ENCODE peak calls at places on chromosome 15, in four cellular contexts. X is endothelial cell of umbilical vein, V is caudate nucleus, O is brain microvascular endothelial cell. G is an unnamed sample.

GRCh38 chr15:71112429-71112828 is 2.8 kb upstream of the THSD4 start:
- DNase-seq in X (no peak), V (no peak), O (peak), G (no peak)

GRCh38 chr15:85727068-85727467 is 67.7 kb downstream of the KLHL25 start:
- DNase-seq in X (no peak), V (no peak), O (no peak), G (no peak)

GRCh38 chr15:89171136-89172072 is 50.0 kb downstream of the RLBP1 start:
- DNase-seq in X (peak), V (peak), O (peak), G (no peak)

GRCh38 chr15:90360746-90361145 is 8.7 kb downstream of the ZNF774 start:
- DNase-seq in X (no peak), V (no peak), O (no peak), G (no peak)

GRCh38 chr15:78969687-78970349 is 25.0 kb upstream of the CTSH start:
- DNase-seq in X (no peak), V (no peak), O (peak), G (no peak)

GRCh38 chr15:42273900-42274692 is 863 bp upstream of the TMEM87A start:
- DNase-seq in X (peak), V (peak), O (peak), G (peak)

GRCh38 chr15:88756926-88757325 is 46.3 kb upstream of the ACAN start:
- DNase-seq in X (no peak), V (no peak), O (no peak), G (no peak)

GRCh38 chr15:46703871-46704637 is 1013.3 kb upstream of the SEMA6D start:
- DNase-seq in X (no peak), V (no peak), O (no peak), G (no peak)

GRCh38 chr15:40899536-40900207 is 5.4 kb downstream of the VPS18 start:
- DNase-seq in X (no peak), V (no peak), O (no peak), G (no peak)

GRCh38 chr15:73631915-73632669 is 1.1 kb downstream of the NPTN start:
- DNase-seq in X (peak), V (peak), O (no peak), G (no peak)

GRCh38 chr15:68849477-68849876 is 28.8 kb upstream of the ANP32A start:
- DNase-seq in X (no peak), V (no peak), O (no peak), G (no peak)

GRCh38 chr15:69359724-69360123 is 54.4 kb upstream of the KIF23 start:
- DNase-seq in X (no peak), V (no peak), O (no peak), G (no peak)

GRCh38 chr15:69253156-69253555 is 45.6 kb upstream of the PAQR5 start:
- DNase-seq in X (peak), V (peak), O (peak), G (no peak)

GRCh38 chr15:79872358-79873017 is 24.3 kb downstream of the MTHFS start:
- DNase-seq in X (no peak), V (no peak), O (peak), G (no peak)

GRCh38 chr15:28909958-28910500 is 24.3 kb downstream of the APBA2 start:
- DNase-seq in X (no peak), V (no peak), O (no peak), G (no peak)

GRCh38 chr15:50262533-50262932 is 3.0 kb downstream of the HDC start:
- DNase-seq in X (no peak), V (no peak), O (no peak), G (no peak)

GRCh38 chr15:75712668-75713337 is at the start of gene CSPG4:
- DNase-seq in X (no peak), V (no peak), O (peak), G (no peak)

GRCh38 chr15:44541282-44541958 is 4.5 kb downstream of the EIF3J start:
- DNase-seq in X (peak), V (no peak), O (peak), G (no peak)

GRCh38 chr15:73928971-73929627 is 2.8 kb downstream of the LOXL1 start:
- DNase-seq in X (no peak), V (no peak), O (no peak), G (no peak)

GRCh38 chr15:95175914-95176658 is 944.7 kb downstream of the MCTP2 start:
- DNase-seq in X (peak), V (no peak), O (peak), G (no peak)

GRCh38 chr15:69513450-69513849 is 60.8 kb downstream of the RPLP1 start:
- DNase-seq in X (no peak), V (no peak), O (no peak), G (no peak)

GRCh38 chr15:55742927-55743614 is at the start of gene PRTG:
- DNase-seq in X (peak), V (peak), O (peak), G (peak)

GRCh38 chr15:65916664-65917406 is 47.5 kb downstream of the RAB11A start:
- DNase-seq in X (peak), V (peak), O (peak), G (peak)

GRCh38 chr15:40111888-40112287 is 3.2 kb upstream of the BMF start:
- DNase-seq in X (no peak), V (no peak), O (no peak), G (no peak)

GRCh38 chr15:81511160-81511559 is 137.1 kb upstream of the TMC3 start:
- DNase-seq in X (peak), V (no peak), O (no peak), G (no peak)

GRCh38 chr15:96974761-96975160 is 644.3 kb downstream of the NR2F2 start:
- DNase-seq in X (peak), V (no peak), O (no peak), G (no peak)

GRCh38 chr15:39156636-39157255 is 424.1 kb upstream of the THBS1 start:
- DNase-seq in X (no peak), V (no peak), O (no peak), G (no peak)

GRCh38 chr15:76996526-76997401 is 1.8 kb downstream of the PSTPIP1 start:
- DNase-seq in X (peak), V (no peak), O (no peak), G (peak)

GRCh38 chr15:82788496-82788895 is 17.4 kb downstream of the FSD2 start:
- DNase-seq in X (no peak), V (no peak), O (no peak), G (no peak)

GRCh38 chr15:25416693-25417092 is 22.1 kb downstream of the UBE3A start:
- DNase-seq in X (peak), V (no peak), O (no peak), G (no peak)

GRCh38 chr15:62821384-62822131 is 221.0 kb upstream of the TPM1 start:
- DNase-seq in X (no peak), V (no peak), O (no peak), G (no peak)
- H3K27ac ChIP-seq in X (no peak), V (no peak), O (no peak), G (peak)

DNA sequence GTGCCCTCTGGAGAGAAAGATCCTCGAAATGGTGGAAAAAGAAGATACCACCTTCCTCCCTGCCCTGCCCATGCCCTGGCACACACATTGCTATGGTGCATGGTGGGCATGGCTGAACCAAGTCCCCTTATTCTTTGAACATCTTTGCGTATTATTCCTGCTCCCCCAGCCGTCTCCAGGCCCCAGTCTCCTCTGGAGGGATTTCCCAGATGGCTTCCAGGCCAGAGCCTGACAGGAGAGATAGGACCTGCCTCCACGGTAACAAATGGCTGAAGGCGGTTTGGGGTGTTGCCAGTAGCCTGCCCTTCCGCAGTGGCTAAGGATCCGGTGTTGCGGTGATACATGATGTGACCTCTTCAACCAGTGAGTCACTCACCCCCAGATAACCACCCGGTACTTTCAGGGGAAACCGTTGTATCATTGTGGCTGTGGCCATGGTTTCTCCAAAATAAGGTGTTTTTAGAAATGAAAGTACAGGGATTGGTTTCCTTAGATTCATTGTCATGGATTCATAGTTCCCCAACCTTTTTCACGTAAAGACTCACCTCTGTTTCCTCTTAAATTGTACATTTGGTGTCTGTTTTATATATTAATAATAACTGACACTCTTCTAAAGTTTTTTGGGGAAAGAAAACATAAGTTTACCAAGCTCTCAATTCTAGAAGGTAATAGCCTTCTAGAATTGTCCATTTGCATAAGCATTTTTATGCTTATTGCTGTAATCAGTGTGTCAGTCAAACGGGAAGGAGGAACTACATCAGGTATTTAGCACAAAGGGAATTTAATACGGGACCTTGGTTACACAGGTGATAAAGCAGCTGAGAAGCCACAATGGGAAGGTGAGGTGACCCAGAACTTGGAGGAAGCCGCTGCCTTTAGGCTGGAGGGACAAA is 25.9 kb downstream of the SMAD3 start:
- DNase-seq in X (peak), V (no peak), O (peak), G (peak)
- H3K27ac ChIP-seq in X (peak), V (no peak), O (peak), G (no peak)

GRCh38 chr15:51580385-51580784 is 42.2 kb downstream of the DMXL2 start:
- DNase-seq in X (peak), V (no peak), O (no peak), G (no peak)
- H3K27ac ChIP-seq in X (no peak), V (no peak), O (no peak), G (no peak)

GRCh38 chr15:57223345-57223744 is 153.0 kb upstream of the CGNL1 start:
- DNase-seq in X (no peak), V (no peak), O (no peak), G (no peak)

GRCh38 chr15:57227899-57228298 is 148.4 kb upstream of the CGNL1 start:
- DNase-seq in X (no peak), V (no peak), O (no peak), G (no peak)

GRCh38 chr15:57227181-57227580 is 149.1 kb upstream of the CGNL1 start:
- DNase-seq in X (no peak), V (no peak), O (no peak), G (no peak)

GRCh38 chr15:57223887-57224286 is 152.4 kb upstream of the CGNL1 start:
- DNase-seq in X (no peak), V (no peak), O (no peak), G (no peak)

DNA sequence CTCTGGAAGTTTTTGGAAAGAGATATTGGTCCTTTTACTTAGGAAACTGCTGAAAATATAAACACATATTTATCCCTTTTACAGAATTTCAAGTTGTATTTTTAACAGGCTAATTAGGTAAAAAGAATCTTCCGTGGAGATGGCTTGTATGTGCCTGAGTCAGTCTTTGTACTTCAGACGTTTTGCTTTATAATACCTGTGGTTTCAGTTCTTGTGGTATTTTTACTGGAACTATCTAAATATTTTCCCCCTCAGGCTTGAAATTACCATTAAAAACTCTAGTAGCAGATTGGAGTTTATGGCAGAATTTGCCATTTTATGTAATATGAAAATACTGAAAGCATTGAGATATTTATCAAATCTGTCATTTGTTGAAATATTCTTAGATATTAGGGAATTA is 151.6 kb upstream of the CGNL1 start:
- DNase-seq in X (no peak), V (no peak), O (no peak), G (no peak)
- H3K27ac ChIP-seq in X (no peak), V (no peak), O (no peak), G (no peak)

DNA sequence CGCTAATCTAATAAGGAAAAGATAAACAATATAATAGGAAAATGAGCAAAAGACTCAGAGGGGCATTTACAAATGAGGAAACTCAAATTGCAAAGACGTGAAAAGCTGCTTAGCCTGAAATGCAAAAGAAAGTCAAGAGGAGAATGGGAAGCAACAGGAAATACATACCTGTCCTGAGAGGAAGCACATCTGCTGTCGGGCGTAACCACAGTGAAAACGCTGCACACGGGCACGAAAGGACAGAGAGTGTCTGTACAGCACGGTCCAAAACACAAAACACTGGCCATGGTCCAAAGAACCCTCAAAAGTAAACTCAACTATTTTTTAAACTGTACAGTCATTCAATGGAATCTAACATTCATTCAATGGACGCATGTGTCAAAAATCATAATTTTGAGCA is 100.6 kb downstream of the CHSY1 start:
- DNase-seq in X (no peak), V (no peak), O (no peak), G (no peak)
- H3K27ac ChIP-seq in X (no peak), V (no peak), O (no peak), G (no peak)

DNA sequence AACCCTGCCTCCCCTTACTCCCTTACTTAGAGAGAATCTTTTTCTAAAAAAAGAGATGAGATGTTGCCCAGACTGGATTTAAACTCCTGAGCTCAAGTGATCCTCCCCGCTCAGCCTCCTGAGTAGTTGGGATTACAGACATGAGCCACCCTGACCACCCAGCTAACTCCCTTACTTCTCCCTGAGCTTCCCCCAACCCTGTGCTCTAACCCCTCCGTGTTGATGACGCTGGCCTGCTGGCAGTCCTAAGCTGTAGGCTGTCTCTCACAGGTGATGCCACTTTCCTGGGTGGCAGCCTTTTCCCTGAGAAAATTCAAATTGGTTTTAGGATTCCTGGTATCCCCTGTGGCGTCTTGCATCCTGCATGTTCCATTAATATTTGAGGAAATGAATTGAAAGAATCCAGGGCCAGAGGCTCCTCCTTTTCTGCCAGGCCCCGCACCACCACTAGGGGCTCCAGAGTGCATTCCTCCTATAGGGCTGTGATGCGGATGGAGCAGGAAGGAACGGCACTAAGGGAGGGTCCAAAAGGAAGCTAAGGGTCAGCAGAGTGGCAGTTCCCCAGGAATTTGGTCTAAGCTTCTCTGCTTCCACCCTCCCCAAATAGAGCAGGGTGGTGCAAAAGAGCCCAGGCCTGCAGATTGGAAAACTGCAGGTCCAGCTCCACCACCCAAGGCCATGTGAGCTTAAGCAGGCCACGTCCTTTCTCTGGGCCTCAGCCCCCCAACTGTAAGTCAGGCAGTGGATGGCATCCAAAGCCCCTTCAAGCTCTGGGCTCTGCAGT is 101.1 kb downstream of the DAPK2 start:
- DNase-seq in X (peak), V (peak), O (peak), G (peak)
- H3K27ac ChIP-seq in X (no peak), V (no peak), O (no peak), G (no peak)

GRCh38 chr15:58889363-58889762 is 44.1 kb downstream of the SLTM start:
- DNase-seq in X (no peak), V (no peak), O (no peak), G (no peak)
- H3K27ac ChIP-seq in X (no peak), V (no peak), O (no peak), G (no peak)

G was measured in kidney.